ENCODE peak calls at places on chromosomes 13 and 19, in four cellular contexts. G, J, P and B are unnamed samples.

GRCh38 chr13:104416973-104417372 is 1350.8 kb upstream of the SLC10A2 start:
- DNase-seq in G (no peak), P (no peak), J (no peak), B (no peak)

GRCh38 chr19:9116547-9116946 is 984 bp upstream of the OR7G1 start:
- DNase-seq in G (no peak), P (no peak), J (no peak), B (no peak)

GRCh38 chr13:70027551-70027950 is 80.1 kb upstream of the ATXN8OS start:
- DNase-seq in G (no peak), J (no peak), P (no peak), B (no peak)

GRCh38 chr19:36008336-36008978 is at the start of gene SYNE4:
- DNase-seq in G (peak), J (peak), P (no peak), B (no peak)

GRCh38 chr19:50708179-50708879 is 11.3 kb downstream of the SHANK1 start:
- DNase-seq in J (no peak), G (no peak), P (no peak), B (no peak)

GRCh38 chr19:8145969-8146368 is 3.4 kb downstream of the FBN3 start:
- DNase-seq in P (no peak), G (peak), J (peak), B (no peak)

GRCh38 chr19:32373614-32374295 is 28.3 kb downstream of the ZNF507 start:
- DNase-seq in G (peak), P (peak), J (no peak), B (peak)

GRCh38 chr13:26599403-26599802 is 41.9 kb downstream of the WASF3 start:
- DNase-seq in J (no peak), G (no peak), P (no peak), B (no peak)

GRCh38 chr19:50925734-50926133 is 14.5 kb upstream of the KLK4 start:
- DNase-seq in G (no peak), J (no peak), P (no peak), B (no peak)

GRCh38 chr19:53254451-53255341 is at the start of gene ZNF677:
- DNase-seq in J (peak), G (peak), P (no peak), B (peak)

GRCh38 chr13:73943137-73943964 is 190.9 kb downstream of the KLF12 start:
- DNase-seq in G (no peak), P (no peak), J (no peak), B (no peak)
- H3K27ac ChIP-seq in G (no peak), P (no peak), J (no peak), B (no peak)

DNA sequence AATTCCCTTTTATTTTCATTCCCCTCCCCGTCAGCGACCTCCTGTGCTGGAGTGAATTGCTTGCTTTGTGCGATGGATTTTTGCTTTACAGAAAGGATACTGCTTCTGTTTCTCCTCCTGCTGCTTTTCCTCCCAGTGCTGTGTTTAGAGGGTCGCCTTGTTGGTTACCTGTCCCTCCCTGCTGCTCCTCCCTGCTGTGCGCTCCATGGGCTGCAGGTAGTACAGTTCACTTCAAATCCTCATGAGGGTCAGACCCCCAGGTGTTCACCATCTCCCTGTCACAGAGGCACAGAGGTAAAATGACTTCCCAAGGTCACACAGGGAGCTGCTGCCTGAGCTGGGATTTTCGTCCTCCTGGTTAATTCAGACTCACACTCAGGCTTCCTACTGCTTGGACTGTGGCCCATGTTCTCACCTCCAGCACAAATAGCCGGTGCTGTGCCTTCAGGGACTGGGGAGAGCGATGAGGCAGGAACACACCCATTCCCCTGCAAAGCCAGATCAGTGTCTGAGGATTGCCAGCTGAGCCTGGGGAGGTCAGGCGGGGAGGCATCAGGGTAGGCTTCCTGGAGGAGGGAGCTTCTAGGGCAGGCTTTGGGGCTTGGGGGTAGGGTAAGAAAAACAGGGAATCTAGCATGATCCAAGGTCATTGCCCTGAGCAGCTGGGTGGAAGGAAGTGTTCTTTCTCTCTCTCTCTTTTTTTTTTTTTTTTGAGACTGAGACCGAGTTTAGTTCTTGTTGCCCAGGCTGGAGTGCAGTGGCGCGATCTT is 14.4 kb downstream of the BICRA start:
- DNase-seq in J (no peak), G (no peak), P (no peak), B (no peak)
- H3K27ac ChIP-seq in J (no peak), G (peak), P (no peak), B (peak)

GRCh38 chr13:60328073-60328472 is 68.9 kb upstream of the TDRD3 start:
- DNase-seq in P (no peak), J (no peak), G (peak), B (no peak)

GRCh38 chr13:60329221-60329983 is 67.6 kb upstream of the TDRD3 start:
- DNase-seq in J (peak), P (no peak), G (peak), B (no peak)

GRCh38 chr13:60331249-60332012 is 65.6 kb upstream of the TDRD3 start:
- DNase-seq in J (no peak), P (no peak), G (no peak), B (no peak)

GRCh38 chr13:60327551-60327950 is 69.5 kb upstream of the TDRD3 start:
- DNase-seq in J (no peak), P (no peak), G (no peak), B (no peak)

DNA sequence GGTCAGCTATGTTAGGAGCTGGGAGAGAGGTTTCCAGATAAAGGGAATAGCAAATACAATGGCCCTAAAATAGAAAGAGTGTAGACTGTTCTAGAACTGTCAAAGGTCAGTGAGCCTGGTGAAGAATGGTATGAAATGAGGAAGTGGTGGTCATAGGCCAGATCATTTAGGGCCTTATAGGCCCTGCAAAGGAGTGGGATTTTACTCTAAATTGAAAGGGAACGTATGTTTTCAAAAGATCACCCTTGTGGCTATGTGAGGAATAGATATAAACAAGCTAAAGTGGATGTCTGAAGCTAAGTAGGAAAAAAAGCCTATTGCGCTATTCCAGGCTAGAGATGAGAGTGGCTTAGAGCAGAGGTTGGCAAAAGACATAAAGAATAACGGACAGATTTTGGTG is 70.7 kb upstream of the TDRD3 start:
- DNase-seq in J (no peak), G (no peak), P (no peak), B (no peak)
- H3K27ac ChIP-seq in J (no peak), G (no peak), P (no peak), B (no peak)

GRCh38 chr13:32150794-32151193 is 119.2 kb downstream of the FRY start:
- DNase-seq in J (no peak), G (no peak), P (no peak), B (no peak)
- H3K27ac ChIP-seq in J (no peak), G (no peak), P (no peak), B (no peak)

GRCh38 chr19:13847900-13848677 is 28.8 kb upstream of the NANOS3 start:
- DNase-seq in J (no peak), G (peak), P (no peak), B (no peak)

GRCh38 chr19:13849991-13850909 is 26.7 kb upstream of the NANOS3 start:
- DNase-seq in P (no peak), J (peak), G (peak), B (no peak)

GRCh38 chr19:13847033-13847899 is 29.7 kb upstream of the NANOS3 start:
- DNase-seq in J (peak), P (no peak), G (peak), B (no peak)

GRCh38 chr19:13849277-13849676 is 27.7 kb upstream of the NANOS3 start:
- DNase-seq in G (no peak), J (no peak), P (no peak), B (no peak)

GRCh38 chr19:13848811-13849241 is 28.1 kb upstream of the NANOS3 start:
- DNase-seq in J (no peak), P (no peak), G (peak), B (no peak)
- H3K27ac ChIP-seq in J (no peak), P (peak), G (peak), B (peak)

DNA sequence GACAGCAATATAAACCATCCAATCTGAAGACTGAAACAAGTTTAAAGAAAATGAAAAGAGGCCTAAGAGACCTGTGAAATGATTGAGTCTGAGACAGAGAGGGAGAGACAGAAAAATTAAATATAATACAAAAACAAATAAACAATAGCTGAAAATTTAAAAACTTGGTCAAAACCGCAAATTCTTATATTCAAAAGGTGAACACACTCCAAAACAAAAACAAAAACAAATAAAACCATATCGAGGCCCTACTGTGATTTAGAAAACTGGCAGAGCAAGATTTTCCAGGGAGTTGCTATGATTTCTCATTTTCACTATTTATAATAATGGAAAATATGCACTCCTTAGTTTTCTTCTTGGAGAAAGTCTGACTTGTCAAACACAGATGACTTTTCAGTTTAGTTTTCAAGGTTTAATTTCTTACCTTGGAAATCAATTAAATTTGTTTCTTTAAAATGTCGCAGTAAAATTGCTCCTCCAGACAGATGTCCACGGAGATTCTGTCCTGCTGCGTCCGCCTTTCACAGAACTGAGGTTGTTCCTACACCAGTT is 1420.3 kb downstream of the UQCRFS1 start:
- DNase-seq in J (no peak), P (no peak), G (no peak), B (no peak)
- H3K27ac ChIP-seq in J (no peak), P (peak), G (no peak), B (peak)

DNA sequence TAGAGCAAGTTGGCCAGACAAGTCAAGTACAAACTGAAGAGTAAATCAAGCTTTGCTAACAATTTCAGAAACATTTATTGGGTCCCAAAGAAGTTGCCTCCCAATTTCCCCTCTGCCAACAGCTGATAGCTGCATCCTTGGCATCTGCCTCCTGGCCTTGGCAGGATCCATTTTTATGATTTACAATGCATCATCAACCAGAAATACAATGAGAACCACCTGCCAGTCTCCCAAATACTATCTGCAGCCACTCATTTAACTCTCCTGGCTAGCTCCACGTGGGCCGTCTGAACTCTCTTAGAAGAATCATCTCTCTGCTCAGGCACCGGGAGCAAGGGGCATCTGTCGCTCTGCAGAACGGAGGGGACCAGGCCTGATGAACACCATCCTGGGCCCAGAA is 2.7 kb downstream of the LONP1 start:
- DNase-seq in G (no peak), P (no peak), J (no peak), B (no peak)
- H3K27ac ChIP-seq in G (no peak), P (peak), J (no peak), B (peak)